ENCODE peak calls at places on chromosome 4, in six cellular contexts. P is stimulated activated CD4-positive, alpha-beta T cell treated with anti-CD3 and anti-CD28 coated beads, Interleukin-2, amount 100 ng/mL, for 4 hours; B is choroid plexus epithelial cell; K is GM20000; X is cardiac fibroblast; L is neural crest cell. N is an unnamed sample.

GRCh38 chr4:149823770-149824221 is 8.2 kb upstream of the IQCM start:
- DNase-seq in P (no peak), B (peak), K (no peak), X (peak), L (no peak), N (no peak)

GRCh38 chr4:10078481-10079233 is 37.9 kb downstream of the WDR1 start:
- DNase-seq in P (no peak), B (no peak), K (no peak), X (no peak), L (no peak), N (no peak)

GRCh38 chr4:66235876-66236275 is 565.6 kb upstream of the EPHA5 start:
- DNase-seq in P (no peak), B (no peak), K (no peak), X (no peak), L (no peak), N (no peak)

GRCh38 chr4:101527186-101527585 is 179.9 kb upstream of the PPP3CA start:
- DNase-seq in P (peak), B (no peak), K (peak), X (no peak), L (no peak), N (no peak)

GRCh38 chr4:156196722-156197121 is 243.1 kb upstream of the CTSO start:
- DNase-seq in P (no peak), B (no peak), K (no peak), X (no peak), L (no peak), N (no peak)

GRCh38 chr4:101972791-101973190 is 182.3 kb downstream of the BANK1 start:
- DNase-seq in P (no peak), B (peak), K (no peak), X (no peak), L (no peak), N (no peak)

GRCh38 chr4:180827193-180827592 is 1416.0 kb upstream of the TENM3 start:
- DNase-seq in P (no peak), B (peak), K (peak), X (peak), L (no peak), N (peak)

GRCh38 chr4:1684756-1685603 is 867 bp upstream of the FAM53A start:
- DNase-seq in P (no peak), B (no peak), K (no peak), X (no peak), L (no peak), N (no peak)

GRCh38 chr4:19133315-19133714 is 1111.8 kb upstream of the LCORL start:
- DNase-seq in P (no peak), B (no peak), K (no peak), X (no peak), L (no peak), N (no peak)

GRCh38 chr4:84498203-84499026 is 677 bp downstream of the NKX6-1 start:
- DNase-seq in P (no peak), B (peak), K (peak), X (peak), L (no peak), N (no peak)

GRCh38 chr4:30718889-30719252 is 1.3 kb upstream of the PCDH7 start:
- DNase-seq in P (no peak), B (peak), K (peak), X (peak), L (peak), N (no peak)

GRCh38 chr4:153143527-153144348 is 60.5 kb upstream of the TRIM2 start:
- DNase-seq in P (no peak), B (peak), K (no peak), X (peak), L (no peak), N (peak)

GRCh38 chr4:104860227-104861123 is 286.2 kb upstream of the TET2 start:
- DNase-seq in P (peak), B (peak), K (peak), X (peak), L (peak), N (peak)

GRCh38 chr4:181601118-181601517 is 642.1 kb upstream of the TENM3 start:
- DNase-seq in P (no peak), B (peak), K (no peak), X (no peak), L (no peak), N (no peak)

GRCh38 chr4:183797445-183798248 is 107.5 kb upstream of the STOX2 start:
- DNase-seq in P (no peak), B (peak), K (peak), X (peak), L (peak), N (no peak)

GRCh38 chr4:153260553-153261306 is 56.5 kb downstream of the TRIM2 start:
- DNase-seq in P (no peak), B (no peak), K (no peak), X (peak), L (no peak), N (no peak)

GRCh38 chr4:73109493-73109892 is 40.0 kb upstream of the COX18 start:
- DNase-seq in P (no peak), B (no peak), K (no peak), X (no peak), L (no peak), N (no peak)

GRCh38 chr4:6250235-6250983 is 19.2 kb upstream of the WFS1 start:
- DNase-seq in P (no peak), B (peak), K (peak), X (peak), L (peak), N (peak)

GRCh38 chr4:168880087-168880675 is 129.9 kb downstream of the CBR4 start:
- DNase-seq in P (no peak), B (no peak), K (no peak), X (no peak), L (no peak), N (no peak)

GRCh38 chr4:8765631-8766590 is 105.7 kb downstream of the HMX1 start:
- DNase-seq in P (no peak), B (no peak), K (no peak), X (no peak), L (no peak), N (no peak)

GRCh38 chr4:111800551-111800950 is 344.7 kb upstream of the FAM241A start:
- DNase-seq in P (no peak), B (no peak), K (no peak), X (no peak), L (no peak), N (no peak)

GRCh38 chr4:187183351-187183750 is 459.7 kb upstream of the FAT1 start:
- DNase-seq in P (no peak), B (no peak), K (no peak), X (no peak), L (no peak), N (no peak)

GRCh38 chr4:165754664-165755063 is 118.4 kb upstream of the TLL1 start:
- DNase-seq in P (no peak), B (no peak), K (no peak), X (no peak), L (no peak), N (no peak)

GRCh38 chr4:76334885-76335284 is 28.4 kb downstream of the STBD1 start:
- DNase-seq in P (no peak), B (no peak), K (no peak), X (no peak), L (no peak), N (no peak)

GRCh38 chr4:124641715-124642380 is 70.7 kb downstream of the ANKRD50 start:
- DNase-seq in P (no peak), B (peak), K (no peak), X (peak), L (no peak), N (no peak)

GRCh38 chr4:169251291-169252235 is 19.2 kb downstream of the SH3RF1 start:
- DNase-seq in P (no peak), B (peak), K (no peak), X (no peak), L (no peak), N (no peak)

GRCh38 chr4:138897818-138898226 is 117.8 kb upstream of the NOCT start:
- DNase-seq in P (no peak), B (peak), K (no peak), X (peak), L (no peak), N (no peak)

GRCh38 chr4:78644744-78645330 is 93.3 kb downstream of the ANXA3 start:
- DNase-seq in P (peak), B (peak), K (peak), X (peak), L (peak), N (no peak)

GRCh38 chr4:7777871-7778523 is 161.7 kb downstream of the AFAP1 start:
- DNase-seq in P (no peak), B (peak), K (no peak), X (no peak), L (no peak), N (no peak)

GRCh38 chr4:74055498-74055897 is 17.0 kb upstream of the CXCL3 start:
- DNase-seq in P (no peak), B (no peak), K (no peak), X (no peak), L (no peak), N (no peak)

GRCh38 chr4:99382745-99383360 is 30.3 kb upstream of the ADH1C start:
- DNase-seq in P (no peak), B (peak), K (no peak), X (no peak), L (no peak), N (no peak)

GRCh38 chr4:121791481-121791880 is 9.6 kb upstream of the EXOSC9 start:
- DNase-seq in P (no peak), B (peak), K (no peak), X (no peak), L (no peak), N (no peak)

GRCh38 chr4:85210353-85210752 is 243.9 kb upstream of the WDFY3 start:
- DNase-seq in P (no peak), B (no peak), K (no peak), X (no peak), L (no peak), N (no peak)

GRCh38 chr4:163542275-163542674 is 47.8 kb downstream of the TMA16 start:
- DNase-seq in P (no peak), B (peak), K (no peak), X (no peak), L (no peak), N (no peak)

GRCh38 chr4:110663738-110664444 is 41.0 kb upstream of the PITX2 start:
- DNase-seq in P (no peak), B (peak), K (no peak), X (peak), L (no peak), N (no peak)

GRCh38 chr4:167100120-167100519 is 134.2 kb downstream of the SPOCK3 start:
- DNase-seq in P (no peak), B (peak), K (no peak), X (peak), L (no peak), N (peak)

GRCh38 chr4:177356921-177357320 is 47.2 kb downstream of the NEIL3 start:
- DNase-seq in P (no peak), B (peak), K (no peak), X (no peak), L (no peak), N (no peak)

GRCh38 chr4:73508651-73509050 is 27.1 kb downstream of the AFM start:
- DNase-seq in P (no peak), B (no peak), K (no peak), X (no peak), L (no peak), N (no peak)

GRCh38 chr4:80221161-80221560 is 23.9 kb downstream of the PRDM8 start:
- DNase-seq in P (no peak), B (peak), K (no peak), X (peak), L (no peak), N (no peak)

GRCh38 chr4:96524311-96524875 is 684.5 kb downstream of the PDHA2 start:
- DNase-seq in P (no peak), B (no peak), K (no peak), X (no peak), L (no peak), N (no peak)

N was measured in NCI-H2029 treated with DMSO at 0.1 percent for 48 hours.